ENCODE peak calls at places on chromosomes 3 and 15, in ten cellular contexts. J, X, A, V, B, Y, S, G, D and K are unnamed samples.

GRCh38 chr3:10764314-10765051 is 51.5 kb upstream of the SLC6A11 start:
- DNase-seq in J (peak), X (no peak), A (no peak), V (no peak), B (no peak), Y (no peak), S (no peak), G (no peak), D (no peak), K (no peak)

GRCh38 chr3:125331243-125331642 is 43.9 kb downstream of the ZNF148 start:
- DNase-seq in J (no peak), X (no peak), A (no peak), V (no peak), B (no peak), Y (no peak), S (peak), G (no peak), D (no peak), K (no peak)

GRCh38 chr3:21256932-21257331 is 494.1 kb downstream of the ZNF385D start:
- DNase-seq in J (no peak), X (peak), A (no peak), V (no peak), B (peak), Y (no peak), S (no peak), G (no peak), D (peak), K (no peak)

GRCh38 chr3:31186041-31186440 is 291.6 kb upstream of the GADL1 start:
- DNase-seq in J (no peak), X (no peak), A (no peak), V (no peak), B (no peak), Y (no peak), S (no peak), G (no peak), D (no peak), K (no peak)

GRCh38 chr3:151560750-151561149 is 99.9 kb upstream of the IGSF10 start:
- DNase-seq in J (no peak), X (no peak), A (no peak), V (no peak), B (peak), Y (no peak), S (no peak), G (no peak), D (no peak), K (no peak)

GRCh38 chr3:120461416-120461815 is 10.6 kb upstream of the FSTL1 start:
- DNase-seq in J (no peak), X (no peak), A (no peak), V (no peak), B (no peak), Y (no peak), S (peak), G (no peak), D (no peak), K (no peak)

GRCh38 chr3:102896851-102897621 is 462.2 kb downstream of the ZPLD1 start:
- DNase-seq in J (no peak), X (no peak), A (no peak), V (no peak), B (no peak), Y (no peak), S (no peak), G (no peak), D (no peak), K (no peak)

GRCh38 chr15:48963524-48964113 is at the start of gene SHC4:
- DNase-seq in J (peak), X (peak), A (peak), V (no peak), B (peak), Y (peak), S (peak), G (peak), D (peak), K (peak)

GRCh38 chr3:38129058-38129457 is 7.9 kb downstream of the ACAA1 start:
- DNase-seq in J (no peak), X (no peak), A (peak), V (no peak), B (no peak), Y (peak), S (no peak), G (no peak), D (no peak), K (peak)

GRCh38 chr15:40409366-40409765 is 3.8 kb downstream of the IVD start:
- DNase-seq in J (no peak), X (no peak), A (no peak), V (no peak), B (no peak), Y (no peak), S (no peak), G (no peak), D (no peak), K (no peak)

GRCh38 chr3:72255736-72256559 is 471.0 kb upstream of the PROK2 start:
- DNase-seq in J (no peak), X (no peak), A (no peak), V (no peak), B (peak), Y (peak), S (peak), G (peak), D (peak), K (no peak)

GRCh38 chr3:17204049-17204650 is 319.4 kb downstream of the PLCL2 start:
- DNase-seq in J (no peak), X (no peak), A (no peak), V (no peak), B (no peak), Y (no peak), S (no peak), G (no peak), D (no peak), K (no peak)

GRCh38 chr15:37083610-37084009 is 16.7 kb downstream of the MEIS2 start:
- DNase-seq in J (no peak), X (no peak), A (no peak), V (no peak), B (no peak), Y (no peak), S (no peak), G (no peak), D (no peak), K (no peak)

GRCh38 chr3:67897686-67898336 is 243.4 kb upstream of the SUCLG2 start:
- DNase-seq in J (no peak), X (no peak), A (no peak), V (no peak), B (no peak), Y (no peak), S (no peak), G (no peak), D (no peak), K (no peak)

GRCh38 chr3:104396974-104397669 is 969.6 kb upstream of the ALCAM start:
- DNase-seq in J (no peak), X (peak), A (no peak), V (no peak), B (peak), Y (no peak), S (peak), G (no peak), D (peak), K (no peak)

GRCh38 chr3:12799525-12800440 is 3.3 kb downstream of the CAND2 start:
- DNase-seq in J (no peak), X (no peak), A (no peak), V (no peak), B (no peak), Y (no peak), S (no peak), G (no peak), D (no peak), K (no peak)

GRCh38 chr3:117526485-117527079 is 817.0 kb downstream of the TUSC7 start:
- DNase-seq in J (no peak), X (peak), A (peak), V (no peak), B (peak), Y (peak), S (peak), G (no peak), D (peak), K (no peak)

GRCh38 chr15:84852212-84852611 is 32.2 kb upstream of the SLC28A1 start:
- DNase-seq in J (no peak), X (no peak), A (no peak), V (no peak), B (no peak), Y (no peak), S (no peak), G (no peak), D (no peak), K (no peak)

GRCh38 chr3:103006541-103006940 is 571.7 kb downstream of the ZPLD1 start:
- DNase-seq in J (no peak), X (no peak), A (no peak), V (no peak), B (no peak), Y (no peak), S (no peak), G (no peak), D (no peak), K (no peak)

GRCh38 chr3:11835028-11835639 is 11.6 kb downstream of the TAMM41 start:
- DNase-seq in J (no peak), X (peak), A (no peak), V (no peak), B (peak), Y (no peak), S (peak), G (no peak), D (peak), K (no peak)

GRCh38 chr15:81326466-81327212 is 2.7 kb upstream of the STARD5 start:
- DNase-seq in J (no peak), X (no peak), A (no peak), V (no peak), B (no peak), Y (no peak), S (peak), G (no peak), D (no peak), K (no peak)

GRCh38 chr3:124812291-124813265 is 74.6 kb downstream of the ITGB5 start:
- DNase-seq in J (peak), X (peak), A (no peak), V (peak), B (peak), Y (peak), S (peak), G (no peak), D (peak), K (peak)

GRCh38 chr15:68517285-68517711 is 61.5 kb upstream of the CORO2B start:
- DNase-seq in J (no peak), X (no peak), A (no peak), V (no peak), B (no peak), Y (no peak), S (no peak), G (no peak), D (no peak), K (no peak)
- TF ChIP-seq CTCF in J (no peak), X (peak), A (no peak), V (peak), B (peak), Y (no peak), S (peak), G (no peak), D (no peak), K (peak)

GRCh38 chr15:74339371-74339770 is 28.1 kb downstream of the CYP11A1 start:
- DNase-seq in J (no peak), X (no peak), A (peak), V (no peak), B (no peak), Y (no peak), S (no peak), G (no peak), D (no peak), K (no peak)
- TF ChIP-seq CTCF in J (no peak), X (no peak), A (no peak), V (no peak), B (no peak), Y (no peak), S (no peak), G (no peak), D (no peak), K (no peak)

GRCh38 chr15:26864664-26865191 is 2.1 kb upstream of the GABRA5 start:
- DNase-seq in J (peak), X (peak), A (peak), V (peak), B (peak), Y (no peak), S (peak), G (no peak), D (no peak), K (no peak)
- TF ChIP-seq CTCF in J (peak), X (peak), A (peak), V (peak), B (peak), Y (peak), S (peak), G (no peak), D (no peak), K (no peak)

GRCh38 chr15:67181221-67181639 is 73.2 kb downstream of the AAGAB start:
- DNase-seq in J (no peak), X (no peak), A (no peak), V (no peak), B (no peak), Y (no peak), S (no peak), G (no peak), D (no peak), K (peak)
- TF ChIP-seq CTCF in J (no peak), X (no peak), A (no peak), V (no peak), B (peak), Y (no peak), S (no peak), G (no peak), D (no peak), K (no peak)

DNA sequence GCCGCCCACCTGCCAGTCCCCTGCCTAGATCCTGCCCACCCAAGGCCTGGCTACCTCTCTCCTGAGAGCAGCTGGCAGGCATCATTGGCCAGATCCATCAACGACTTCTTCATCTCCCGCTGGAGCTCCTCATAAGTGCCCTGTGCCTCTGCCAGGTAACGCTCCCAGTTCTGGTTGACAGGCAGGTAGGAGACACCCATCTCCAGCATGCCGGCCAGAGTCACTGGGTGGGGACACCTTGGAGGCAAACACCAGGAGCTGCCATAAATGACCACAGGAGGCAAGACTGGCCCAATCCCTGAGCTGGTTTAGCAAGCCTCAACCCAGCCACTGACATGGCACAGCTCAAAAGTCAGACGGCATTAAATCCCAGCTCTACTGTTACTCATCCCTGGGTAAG is 7.5 kb downstream of the POLG start:
- DNase-seq in J (no peak), X (no peak), A (no peak), V (no peak), B (no peak), Y (no peak), S (no peak), G (no peak), D (no peak), K (no peak)
- TF ChIP-seq CTCF in J (no peak), X (no peak), A (no peak), V (no peak), B (no peak), Y (no peak), S (no peak), G (no peak), D (no peak), K (no peak)

GRCh38 chr3:111859974-111860859 is 1.2 kb downstream of the PHLDB2 start:
- DNase-seq in J (peak), X (peak), A (peak), V (peak), B (peak), Y (peak), S (peak), G (peak), D (peak), K (peak)
- TF ChIP-seq CTCF in J (no peak), X (peak), A (peak), V (peak), B (peak), Y (peak), S (peak), G (peak), D (peak), K (peak)

DNA sequence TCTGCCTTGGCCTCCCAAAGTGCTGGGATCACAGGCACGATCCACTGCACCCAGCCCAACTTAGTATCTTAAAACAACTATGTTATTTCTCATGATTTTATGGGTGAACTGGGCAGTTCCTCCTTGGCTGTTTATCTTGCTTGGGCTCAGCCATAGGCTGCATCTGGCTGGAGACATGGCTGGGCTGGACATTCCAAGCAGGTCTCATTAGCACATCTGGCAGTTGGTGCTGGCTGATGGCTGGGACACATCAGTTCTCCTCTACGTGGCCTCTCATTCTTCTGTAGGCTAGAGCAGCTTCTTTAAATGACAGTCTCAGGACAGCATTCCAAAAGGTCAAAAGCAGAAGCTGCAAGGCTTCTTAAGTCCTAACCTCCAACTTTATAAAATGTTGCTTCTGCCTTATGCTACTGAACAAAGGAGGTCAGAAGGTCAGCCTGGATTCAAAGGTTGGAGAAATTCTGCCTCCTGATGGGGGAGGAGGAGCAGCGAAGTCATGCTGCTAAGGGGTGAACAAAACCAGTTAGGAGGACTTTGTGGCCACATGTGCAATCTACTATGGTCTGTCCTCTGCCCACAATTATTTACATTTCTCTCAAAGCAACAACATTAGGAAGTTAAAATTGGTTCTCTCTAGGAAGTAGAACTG is 144.0 kb downstream of the AQP9 start:
- DNase-seq in J (no peak), X (no peak), A (no peak), V (no peak), B (no peak), Y (no peak), S (peak), G (no peak), D (no peak), K (no peak)
- TF ChIP-seq CTCF in J (no peak), X (no peak), A (no peak), V (no peak), B (no peak), Y (no peak), S (no peak), G (no peak), D (no peak), K (no peak)

GRCh38 chr3:52277071-52277964 is 1.1 kb downstream of the WDR82 start:
- DNase-seq in J (peak), X (peak), A (peak), V (peak), B (peak), Y (peak), S (peak), G (peak), D (peak), K (peak)

GRCh38 chr3:52278510-52279069 is at the start of gene WDR82:
- DNase-seq in J (peak), X (peak), A (peak), V (peak), B (peak), Y (peak), S (peak), G (peak), D (peak), K (peak)

GRCh38 chr3:52281980-52282801 is 3.7 kb upstream of the WDR82 start:
- DNase-seq in J (no peak), X (no peak), A (peak), V (no peak), B (no peak), Y (no peak), S (peak), G (no peak), D (no peak), K (no peak)

GRCh38 chr3:52280046-52280445 is 1.6 kb upstream of the WDR82 start:
- DNase-seq in J (no peak), X (peak), A (no peak), V (no peak), B (peak), Y (no peak), S (peak), G (no peak), D (peak), K (no peak)

GRCh38 chr3:52277972-52278509 is 408 bp downstream of the WDR82 start:
- DNase-seq in J (no peak), X (peak), A (peak), V (peak), B (peak), Y (no peak), S (no peak), G (peak), D (peak), K (no peak)
- TF ChIP-seq CTCF in J (no peak), X (peak), A (peak), V (peak), B (peak), Y (peak), S (peak), G (peak), D (peak), K (no peak)

GRCh38 chr15:67834593-67835348 is 5.1 kb downstream of the RNU6-1 start:
- DNase-seq in J (no peak), X (no peak), A (no peak), V (no peak), B (no peak), Y (peak), S (no peak), G (no peak), D (no peak), K (no peak)

GRCh38 chr15:67832031-67832551 is 6.8 kb downstream of the SKOR1 start:
- DNase-seq in J (no peak), X (peak), A (no peak), V (no peak), B (peak), Y (no peak), S (peak), G (no peak), D (peak), K (no peak)

GRCh38 chr15:67834249-67834592 is 5.6 kb downstream of the RNU6-1 start:
- DNase-seq in J (no peak), X (no peak), A (no peak), V (no peak), B (no peak), Y (no peak), S (peak), G (no peak), D (no peak), K (no peak)

GRCh38 chr15:67832965-67833503 is 6.8 kb downstream of the RNU6-1 start:
- DNase-seq in J (no peak), X (no peak), A (no peak), V (no peak), B (no peak), Y (no peak), S (no peak), G (no peak), D (no peak), K (no peak)

GRCh38 chr15:67833504-67834248 is 6.2 kb downstream of the RNU6-1 start:
- DNase-seq in J (no peak), X (peak), A (peak), V (no peak), B (peak), Y (peak), S (peak), G (peak), D (peak), K (peak)
- TF ChIP-seq CTCF in J (peak), X (peak), A (peak), V (peak), B (peak), Y (peak), S (peak), G (peak), D (peak), K (no peak)

GRCh38 chr3:64224826-64225606 is at the start of gene PRICKLE2:
- DNase-seq in J (peak), X (peak), A (peak), V (peak), B (peak), Y (peak), S (peak), G (no peak), D (no peak), K (peak)
- TF ChIP-seq CTCF in J (peak), X (peak), A (no peak), V (peak), B (peak), Y (no peak), S (peak), G (no peak), D (no peak), K (no peak)